ENCODE peak calls at places on chromosomes 4 and X, in five cellular contexts. F is kidney tubule cell, N is astrocyte of the hippocampus, L is left cardiac atrium, C is ELR. B is an unnamed sample.

GRCh38 chr4:25065451-25065850 is 34.7 kb upstream of the LGI2 start:
- DNase-seq in F (peak), N (no peak), L (no peak), C (no peak), B (no peak)

GRCh38 chr4:124754671-124755070 is 42.1 kb upstream of the ANKRD50 start:
- DNase-seq in F (no peak), N (no peak), L (no peak), C (no peak), B (peak)

GRCh38 chr4:886244-886643 is 45.9 kb downstream of the GAK start:
- DNase-seq in F (no peak), N (no peak), L (no peak), C (no peak), B (no peak)

GRCh38 chr4:81031389-81032173 is 1.1 kb downstream of the BMP3 start:
- DNase-seq in F (no peak), N (peak), L (no peak), C (no peak), B (no peak)

GRCh38 chrX:28586891-28587635 is at the start of gene IL1RAPL1:
- DNase-seq in F (peak), N (peak), L (no peak), C (no peak), B (peak)

GRCh38 chrX:24775891-24776290 is 82.2 kb downstream of the POLA1 start:
- DNase-seq in F (no peak), N (no peak), L (no peak), C (no peak), B (no peak)

GRCh38 chr4:152594981-152595916 is 59.4 kb upstream of the FBXW7 start:
- DNase-seq in F (peak), N (peak), L (no peak), C (no peak), B (no peak)

GRCh38 chr4:13218316-13218958 is 265.7 kb downstream of the RAB28 start:
- DNase-seq in F (no peak), N (peak), L (no peak), C (no peak), B (no peak)

GRCh38 chr4:117324851-117325491 is 239.6 kb upstream of the TRAM1L1 start:
- DNase-seq in F (peak), N (peak), L (no peak), C (peak), B (peak)

GRCh38 chr4:79253930-79254329 is 71.9 kb downstream of the NAA11 start:
- DNase-seq in F (no peak), N (no peak), L (no peak), C (no peak), B (no peak)

GRCh38 chr4:5891563-5892320 is 1.1 kb downstream of the CRMP1 start:
- DNase-seq in F (no peak), N (no peak), L (no peak), C (no peak), B (no peak)

B was measured in GM23248.